ENCODE peak calls at places on chromosomes 5 and 9, in six cellular contexts. B, L, N, J, Q and P are unnamed samples.

GRCh38 chr5:10421841-10422691 is 19.6 kb upstream of the ROPN1L start:
- DNase-seq in Q (no peak), N (no peak), L (no peak), B (peak), J (no peak), P (no peak)

GRCh38 chr9:94911986-94912635 is 185.6 kb downstream of the AOPEP start:
- DNase-seq in Q (no peak), N (no peak), J (peak), L (no peak), B (no peak), P (no peak)

GRCh38 chr9:72459308-72459707 is 62.1 kb upstream of the TMC1 start:
- DNase-seq in N (no peak), L (no peak), J (no peak), Q (no peak), B (no peak), P (no peak)

GRCh38 chr5:39274388-39275085 is 55.2 kb upstream of the FYB1 start:
- DNase-seq in L (peak), N (no peak), J (no peak), B (peak), Q (peak), P (no peak)

GRCh38 chr9:136454026-136454796 is 14.6 kb upstream of the INPP5E start:
- DNase-seq in B (no peak), Q (no peak), J (no peak), N (no peak), L (no peak), P (no peak)

GRCh38 chr9:115966660-115967059 is 186.9 kb upstream of the PAPPA start:
- DNase-seq in L (no peak), Q (no peak), N (no peak), J (no peak), B (no peak), P (no peak)

GRCh38 chr5:34411470-34412346 is 244.4 kb upstream of the RAI14 start:
- DNase-seq in B (peak), J (peak), N (peak), L (no peak), Q (no peak), P (peak)

GRCh38 chr9:89154218-89154617 is 24.4 kb downstream of the SHC3 start:
- DNase-seq in J (no peak), Q (no peak), L (no peak), B (no peak), N (peak), P (no peak)

GRCh38 chr5:52922384-52922783 is 66.8 kb upstream of the ITGA2 start:
- DNase-seq in B (peak), J (peak), Q (no peak), L (no peak), N (peak), P (peak)

GRCh38 chr5:138468133-138468965 is 3.1 kb downstream of the EGR1 start:
- DNase-seq in N (peak), J (no peak), B (peak), L (no peak), Q (no peak), P (peak)

GRCh38 chr5:87113848-87114247 is 153.8 kb upstream of the RASA1 start:
- DNase-seq in J (no peak), N (peak), B (peak), Q (no peak), L (no peak), P (peak)

GRCh38 chr9:27391495-27391894 is 94.5 kb upstream of the EQTN start:
- DNase-seq in B (no peak), J (no peak), Q (no peak), L (no peak), N (no peak), P (no peak)

GRCh38 chr5:43154424-43154823 is 33.7 kb downstream of the ZNF131 start:
- DNase-seq in N (no peak), L (no peak), J (no peak), Q (no peak), B (no peak), P (no peak)

GRCh38 chr5:76368941-76369340 is 34.1 kb upstream of the IQGAP2 start:
- DNase-seq in N (no peak), J (no peak), B (no peak), L (no peak), Q (no peak), P (no peak)

GRCh38 chr5:124592891-124593290 is 153.5 kb downstream of the ZNF608 start:
- DNase-seq in N (no peak), J (no peak), B (no peak), L (no peak), Q (no peak), P (no peak)

DNA sequence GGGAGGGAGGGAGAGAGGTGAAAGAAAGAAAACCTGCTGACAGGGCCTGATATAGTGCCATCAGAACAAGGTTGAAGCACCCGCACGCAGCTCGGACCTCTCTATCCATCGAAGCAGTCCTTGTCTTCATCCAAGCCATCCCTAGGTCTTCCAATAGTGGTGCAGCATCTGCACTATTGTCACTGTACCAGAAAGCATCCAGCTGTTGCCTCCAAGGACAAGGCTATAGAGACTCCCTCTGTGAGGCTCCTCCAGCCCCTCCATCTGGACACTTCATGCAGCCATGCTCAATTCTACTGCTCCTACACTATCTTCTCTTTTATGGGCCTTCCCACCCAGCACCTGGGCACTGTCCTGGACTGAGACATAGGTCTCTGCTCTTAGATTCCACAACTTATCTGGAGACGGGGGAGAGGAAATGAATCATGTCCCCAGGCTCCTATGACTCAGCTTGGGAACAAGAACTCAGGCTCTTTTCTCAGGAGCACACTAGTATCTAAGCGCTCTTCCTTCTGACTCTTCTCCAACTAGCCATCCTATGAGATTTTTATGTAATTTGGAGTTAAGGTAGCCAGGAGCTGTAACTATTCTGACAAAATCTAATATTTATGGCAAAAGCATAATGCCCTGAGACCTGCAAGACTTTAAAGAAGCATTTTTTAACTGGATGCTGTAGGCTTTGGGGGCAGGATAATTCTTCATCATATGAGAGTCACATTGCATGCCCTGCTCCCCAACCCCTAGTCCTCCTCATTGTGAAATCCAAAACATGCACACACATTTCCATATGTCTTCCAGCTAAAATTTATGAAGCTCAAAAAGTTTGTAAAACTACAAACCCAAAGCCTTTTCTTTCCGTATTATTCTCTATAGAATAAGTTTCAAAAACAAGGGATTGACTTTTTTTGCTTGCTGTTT is 446.8 kb downstream of the CCDC171 start:
- DNase-seq in J (no peak), L (no peak), N (peak), Q (no peak), B (peak), P (peak)
- H3K4me3 ChIP-seq in J (no peak), L (no peak), N (peak), Q (no peak), B (no peak), P (no peak)

GRCh38 chr5:17305964-17306725 is 88.7 kb downstream of the BASP1 start:
- DNase-seq in B (peak), Q (no peak), J (peak), L (no peak), N (peak), P (peak)
- H3K4me3 ChIP-seq in B (no peak), Q (no peak), J (no peak), L (no peak), N (no peak), P (no peak)

GRCh38 chr5:99033014-99033931 is 104.5 kb upstream of the CHD1 start:
- DNase-seq in L (no peak), Q (peak), B (peak), J (no peak), N (peak), P (no peak)
- H3K4me3 ChIP-seq in L (peak), Q (peak), B (peak), J (no peak), N (peak), P (peak)

GRCh38 chr9:35790385-35791291 is 753 bp upstream of the NPR2 start:
- DNase-seq in L (peak), B (peak), Q (peak), J (peak), N (peak), P (peak)
- H3K4me3 ChIP-seq in L (no peak), B (peak), Q (no peak), J (no peak), N (peak), P (peak)

GRCh38 chr9:127904518-127904887 is 5.1 kb upstream of the ST6GALNAC6 start:
- DNase-seq in N (no peak), B (no peak), J (peak), Q (no peak), L (no peak), P (no peak)
- H3K4me3 ChIP-seq in N (no peak), B (no peak), J (no peak), Q (peak), L (peak), P (no peak)